ENCODE peak calls at places on chromosomes 13 and 19, in ten cellular contexts. K, F, M, Y, G, T, S, X, H and N are unnamed samples.

GRCh38 chr19:10018219-10018618 is 4.9 kb downstream of the RDH8 start:
- DNase-seq in G (no peak), S (no peak), H (no peak), M (no peak), K (no peak), F (no peak), Y (no peak), T (no peak), X (no peak), N (no peak)

GRCh38 chr19:47152632-47153031 is 22.0 kb downstream of the SAE1 start:
- DNase-seq in M (no peak), K (no peak), H (no peak), Y (no peak), S (no peak), F (no peak), G (no peak), T (no peak), X (no peak), N (no peak)

GRCh38 chr19:11284535-11284934 is 11.4 kb upstream of the TSPAN16 start:
- DNase-seq in S (no peak), K (no peak), Y (no peak), X (no peak), G (no peak), M (peak; percentile 63), T (no peak), F (no peak), H (no peak), N (no peak)

GRCh38 chr13:41648314-41648935 is 191.1 kb downstream of the RGCC start:
- DNase-seq in X (no peak), G (no peak), F (no peak), T (no peak), M (no peak), S (no peak), H (no peak), Y (peak; percentile 20), K (no peak), N (no peak)

GRCh38 chr19:41887711-41888382 is 4.9 kb downstream of the ARHGEF1 start:
- DNase-seq in M (peak; percentile 30), H (no peak), G (no peak), X (no peak), T (no peak), F (peak; percentile 64), Y (no peak), S (no peak), K (peak; percentile 77), N (no peak)

GRCh38 chr13:37869756-37870488 is at the start of gene TRPC4:
- DNase-seq in H (no peak), Y (peak; percentile 1), K (peak; percentile 20), G (no peak), S (peak; percentile 50), M (peak; percentile 13), T (no peak), X (peak; percentile 12), F (no peak), N (no peak)

GRCh38 chr19:23999821-24000610 is 85.3 kb downstream of the ZNF726 start:
- DNase-seq in Y (no peak), K (no peak), H (no peak), F (no peak), S (no peak), T (no peak), X (no peak), M (no peak), G (no peak), N (no peak)

GRCh38 chr19:18438331-18439024 is 545 bp upstream of the ISYNA1 start:
- DNase-seq in T (no peak), F (no peak), M (no peak), Y (no peak), S (peak; percentile 83), H (no peak), X (peak; percentile 78), K (no peak), G (no peak), N (no peak)

DNA sequence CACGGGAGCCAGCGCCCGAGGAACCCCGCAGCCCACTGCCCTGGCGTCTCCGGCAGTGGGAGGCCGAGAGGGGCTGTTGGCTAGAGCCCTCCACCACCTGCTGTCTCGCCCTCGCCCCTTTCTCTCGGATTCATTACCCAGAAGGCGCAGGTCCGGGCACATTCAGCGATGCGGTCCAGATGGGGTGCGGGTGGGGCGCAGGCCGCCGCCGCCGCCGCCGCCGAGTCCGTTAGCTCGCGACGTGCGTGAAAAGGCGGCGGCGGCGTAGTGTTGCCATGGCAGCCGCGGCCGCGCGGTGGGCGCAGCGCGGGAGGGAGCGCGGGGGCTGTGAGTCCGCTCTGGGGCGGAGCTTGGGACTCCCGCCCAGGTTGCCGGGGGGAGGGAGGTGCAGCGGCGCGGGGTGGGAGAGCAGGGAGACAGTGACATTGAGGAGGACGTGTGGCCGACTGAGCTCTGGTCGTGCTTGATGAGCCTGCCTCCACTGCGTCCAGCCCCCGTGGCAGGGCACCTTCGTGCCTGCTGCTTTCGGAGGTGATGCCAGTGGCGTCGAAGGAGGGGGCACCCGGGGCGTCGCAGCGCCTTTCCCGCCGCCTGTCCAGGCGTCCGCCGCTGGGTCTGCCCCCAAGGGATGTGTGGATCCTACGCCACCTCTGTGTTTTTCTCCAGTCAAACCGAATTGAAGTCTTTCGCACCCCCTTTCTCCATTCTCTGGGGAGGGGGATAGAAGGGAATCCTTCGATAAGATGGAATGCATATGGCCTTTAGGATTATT is at the start of gene KATNAL1:
- DNase-seq in X (peak; percentile 83), T (peak; percentile 10), M (peak; percentile 79), Y (peak; percentile 48), H (peak; percentile 55), G (peak; percentile 65), S (peak; percentile 88), K (peak; percentile 78), F (peak; percentile 84), N (peak; percentile 80)
- TF ChIP-seq POLR2A in X (peak; percentile 87), T (no peak), M (peak; percentile 30), Y (peak; percentile 43), H (no peak), G (no peak), S (peak; percentile 55), K (peak; percentile 40), F (peak; percentile 50), N (peak; percentile 17)

GRCh38 chr19:38880882-38881609 is 3.0 kb upstream of the RINL start:
- DNase-seq in T (no peak), X (peak; percentile 57), H (no peak), K (no peak), G (no peak), Y (no peak), M (no peak), F (no peak), S (no peak), N (no peak)
- H3K4me1 ChIP-seq in T (peaks cover 26% of the 10 kb centered on the region), X (peaks cover 62% of the 10 kb centered on the region), H (peaks cover 17% of the 10 kb centered on the region), K (peaks cover 12% of the 10 kb centered on the region), G (no peaks in the 10 kb centered on the region), Y (peaks cover 4% of the 10 kb centered on the region), M (peaks cover 20% of the 10 kb centered on the region), F (no peaks in the 10 kb centered on the region), S (no peaks in the 10 kb centered on the region), N (peaks cover 6% of the 10 kb centered on the region)

GRCh38 chr19:45645068-45645630 is 6.0 kb upstream of the EML2 start:
- DNase-seq in M (no peak), S (no peak), X (no peak), F (no peak), Y (no peak), G (no peak), K (no peak), T (no peak), H (no peak), N (no peak)
- H3K27ac ChIP-seq in M (no peak overlapping the region), S (no peak overlapping the region), X (no peak overlapping the region), F (no peak overlapping the region), Y (peak overlapping the region; percentile 8), G (no peak overlapping the region), K (no peak overlapping the region), T (peak overlapping the region; percentile 52), H (no peak overlapping the region), N (no peak overlapping the region)

GRCh38 chr19:48760514-48761221 is 5.3 kb downstream of the FGF21 start:
- DNase-seq in F (no peak), G (no peak), M (no peak), Y (no peak), T (no peak), K (no peak), X (peak; percentile 5), S (no peak), H (no peak), N (no peak)
- TF ChIP-seq POLR2A in F (no peak), G (no peak), M (no peak), Y (no peak), T (no peak), K (no peak), X (no peak), S (no peak), H (no peak), N (no peak)